ENCODE peak calls at places on chromosomes 3 and 15, in five cellular contexts. One of them, this sample, is unnamed.

GRCh38 chr3:9769426-9770275 is at the start of gene CAMK1:
- DNase-seq in HFFc6: peak
- DNase-seq in Peyer's patch: peak
- DNase-seq in A549: peak
- DNase-seq in cardiac fibroblast: peak
- DNase-seq in this sample: peak

GRCh38 chr15:81520480-81520879 is 146.5 kb upstream of the TMC3 start:
- DNase-seq in A549: no peak
- DNase-seq in cardiac fibroblast: no peak
- DNase-seq in HFFc6: no peak
- DNase-seq in Peyer's patch: no peak
- DNase-seq in this sample: no peak

GRCh38 chr15:52104532-52105004 is 8.0 kb downstream of the BCL2L10 start:
- DNase-seq in cardiac fibroblast: no peak
- DNase-seq in Peyer's patch: peak
- DNase-seq in A549: no peak
- DNase-seq in HFFc6: no peak
- DNase-seq in this sample: no peak

GRCh38 chr3:15215996-15216395 is 9.9 kb downstream of the CAPN7 start:
- DNase-seq in A549: no peak
- DNase-seq in HFFc6: no peak
- DNase-seq in cardiac fibroblast: peak
- DNase-seq in Peyer's patch: no peak
- DNase-seq in this sample: no peak

GRCh38 chr3:44077267-44077666 is 164.4 kb upstream of the TOPAZ1 start:
- DNase-seq in Peyer's patch: no peak
- DNase-seq in A549: no peak
- DNase-seq in cardiac fibroblast: peak
- DNase-seq in HFFc6: no peak
- DNase-seq in this sample: no peak

GRCh38 chr15:76353023-76353577 is 16.5 kb downstream of the ISL2 start:
- DNase-seq in cardiac fibroblast: no peak
- DNase-seq in A549: no peak
- DNase-seq in Peyer's patch: no peak
- DNase-seq in HFFc6: no peak
- DNase-seq in this sample: no peak

GRCh38 chr15:67358812-67359211 is 104.2 kb downstream of the IQCH start:
- DNase-seq in A549: no peak
- DNase-seq in HFFc6: no peak
- DNase-seq in cardiac fibroblast: no peak
- DNase-seq in Peyer's patch: no peak
- DNase-seq in this sample: no peak

GRCh38 chr15:100174532-100174931 is 167.2 kb downstream of the ADAMTS17 start:
- DNase-seq in cardiac fibroblast: no peak
- DNase-seq in HFFc6: no peak
- DNase-seq in Peyer's patch: no peak
- DNase-seq in A549: no peak
- DNase-seq in this sample: no peak

DNA sequence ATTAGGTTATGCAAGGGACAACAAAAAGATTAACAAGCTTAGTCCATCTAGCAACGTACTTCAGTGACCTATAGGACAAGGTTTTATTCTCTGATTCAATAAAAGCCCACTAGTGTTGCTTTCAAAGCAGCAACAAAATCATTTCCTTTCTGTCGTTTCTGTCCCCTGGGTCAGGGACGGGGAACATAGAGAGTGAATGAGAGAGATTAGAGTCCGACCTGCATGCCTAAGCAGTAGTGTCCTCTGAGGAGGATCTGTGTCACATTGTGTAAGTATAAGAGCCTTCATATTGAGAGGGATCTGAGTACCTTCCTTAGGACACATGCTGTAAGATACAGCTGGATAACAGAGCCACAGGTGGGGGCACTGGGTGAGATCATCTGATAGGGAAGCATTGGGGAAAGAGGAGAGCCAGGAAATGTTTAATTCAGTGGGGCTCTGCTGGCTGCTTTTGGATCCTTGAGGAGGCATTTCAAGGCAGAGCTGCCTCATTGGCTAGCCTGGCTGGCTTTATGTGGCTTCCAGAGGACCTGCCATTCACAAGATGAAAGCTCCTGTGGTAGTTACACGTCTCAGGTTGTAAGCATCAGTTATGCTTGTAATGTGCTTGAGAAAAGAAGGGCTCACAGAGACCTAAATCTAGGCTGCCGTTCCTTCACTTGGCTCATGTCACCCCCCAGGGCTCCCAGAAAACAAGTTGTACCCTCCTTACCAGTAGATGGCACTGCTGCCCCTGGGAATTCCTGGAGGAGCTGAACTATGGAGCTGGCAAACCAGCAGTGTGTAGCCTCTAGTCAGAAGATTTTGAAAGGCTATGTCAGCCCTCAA is 2.7 kb downstream of the TMEM108 start:
- DNase-seq in cardiac fibroblast: peak
- DNase-seq in Peyer's patch: peak
- DNase-seq in A549: peak
- DNase-seq in HFFc6: peak
- DNase-seq in this sample: no peak
- TF ChIP-seq CTCF in cardiac fibroblast: peak
- TF ChIP-seq CTCF in Peyer's patch: peak
- TF ChIP-seq CTCF in A549: peak
- TF ChIP-seq CTCF in HFFc6: peak
- TF ChIP-seq CTCF in this sample: peak

DNA sequence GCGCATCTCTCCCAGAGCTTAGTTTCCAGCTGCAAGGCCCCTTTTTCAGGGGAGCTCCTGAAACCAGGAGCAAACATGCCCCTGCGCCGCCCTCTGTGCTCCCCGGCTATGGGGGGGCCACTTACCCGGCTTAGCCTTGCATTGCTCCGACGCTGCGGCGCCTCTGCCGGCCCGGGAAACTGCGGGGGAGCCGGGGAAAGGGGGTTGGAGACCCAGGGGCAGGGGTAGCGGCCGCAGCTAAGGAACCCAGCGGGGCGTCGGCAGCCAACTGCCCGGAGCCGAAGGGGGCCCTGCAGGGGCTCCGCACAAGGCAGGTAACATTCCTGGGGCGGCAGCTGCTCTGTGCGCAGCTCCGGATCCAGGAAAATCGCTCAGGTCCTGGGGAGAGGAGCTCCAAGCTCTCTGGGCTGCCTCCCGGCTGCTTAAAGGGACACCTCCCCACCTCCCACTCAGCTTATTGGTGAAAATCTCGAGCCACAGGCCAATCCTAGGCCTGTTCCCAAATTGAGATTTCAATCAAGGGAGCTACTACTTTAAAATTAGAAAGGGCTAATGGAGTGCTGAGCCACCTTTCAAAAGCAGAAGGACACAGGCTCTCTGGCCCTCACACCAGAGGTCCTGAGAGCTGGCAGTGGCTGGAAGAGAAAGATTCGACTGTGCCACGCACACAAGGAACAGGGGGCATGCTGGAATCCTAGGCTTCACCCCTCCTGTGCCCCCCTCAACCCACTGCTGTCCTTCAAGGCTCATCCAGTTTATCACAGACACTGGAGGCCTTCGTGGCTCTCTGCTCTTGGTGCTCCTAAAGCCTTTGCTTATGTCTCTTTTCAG is 42.7 kb upstream of the PRICKLE2 start:
- DNase-seq in Peyer's patch: no peak
- DNase-seq in cardiac fibroblast: peak
- DNase-seq in A549: no peak
- DNase-seq in HFFc6: peak
- DNase-seq in this sample: no peak
- TF ChIP-seq CTCF in Peyer's patch: no peak
- TF ChIP-seq CTCF in cardiac fibroblast: no peak
- TF ChIP-seq CTCF in A549: no peak
- TF ChIP-seq CTCF in HFFc6: no peak
- TF ChIP-seq CTCF in this sample: no peak

DNA sequence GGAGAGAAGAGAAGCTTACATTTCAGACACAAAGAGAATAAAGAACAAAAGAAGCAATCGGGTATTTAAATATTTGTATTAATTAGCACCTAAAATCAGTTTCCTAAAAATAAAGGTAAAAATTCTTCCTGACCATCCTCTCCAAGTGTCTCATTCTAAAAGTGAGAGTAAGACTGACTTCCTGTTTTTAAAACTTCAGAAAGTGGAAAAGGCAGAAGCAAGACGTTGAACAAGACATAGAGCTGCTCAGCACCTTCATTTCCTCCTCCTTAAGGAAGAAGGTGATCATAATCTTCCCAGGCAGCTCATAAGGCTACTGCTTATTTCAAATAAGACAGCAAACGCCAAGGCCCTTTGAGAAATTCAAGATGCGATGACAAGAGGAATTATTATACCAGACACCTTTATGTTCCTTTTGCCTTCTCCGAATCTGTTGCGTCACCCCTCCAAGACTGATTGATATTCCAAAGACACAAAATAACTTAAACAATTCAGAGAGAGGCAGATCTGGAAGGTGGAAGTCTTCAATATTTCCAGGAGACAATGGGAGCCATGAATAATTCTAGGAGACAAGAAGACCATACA is 238.8 kb upstream of the TLE3 start:
- DNase-seq in A549: no peak
- DNase-seq in HFFc6: no peak
- DNase-seq in Peyer's patch: no peak
- DNase-seq in cardiac fibroblast: no peak
- DNase-seq in this sample: peak
- TF ChIP-seq CTCF in A549: no peak
- TF ChIP-seq CTCF in HFFc6: no peak
- TF ChIP-seq CTCF in Peyer's patch: no peak
- TF ChIP-seq CTCF in cardiac fibroblast: no peak
- TF ChIP-seq CTCF in this sample: no peak

DNA sequence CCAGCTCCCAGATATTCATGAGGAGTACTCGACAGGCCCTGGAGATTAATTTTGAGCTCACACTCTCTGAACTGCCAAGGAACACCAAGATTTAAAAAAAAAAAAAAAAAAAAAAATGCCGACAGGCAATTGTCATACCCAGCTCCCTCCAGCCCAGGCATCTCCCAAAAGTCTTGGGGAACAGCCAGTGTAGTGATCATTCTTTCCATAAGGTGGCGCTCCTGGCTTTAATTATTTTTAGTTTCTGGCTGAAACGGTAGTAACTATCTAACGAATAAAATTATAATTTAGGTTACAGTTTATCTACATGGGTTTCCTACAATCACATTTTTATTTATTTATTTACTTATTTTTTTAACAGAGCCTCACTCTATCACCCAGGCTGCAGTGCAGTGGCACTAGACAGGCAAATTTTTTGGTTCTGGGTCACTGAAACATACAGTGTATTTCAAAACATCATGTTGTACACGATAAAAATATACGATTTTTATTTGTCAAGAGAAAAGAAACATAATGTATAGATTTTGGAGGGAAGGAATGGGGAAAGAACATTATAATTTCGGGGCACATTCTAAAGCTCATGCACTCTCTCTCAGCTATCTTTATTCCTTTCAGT is 157.3 kb downstream of the ADAMTS9 start:
- DNase-seq in Peyer's patch: no peak
- DNase-seq in A549: peak
- DNase-seq in HFFc6: peak
- DNase-seq in cardiac fibroblast: peak
- DNase-seq in this sample: no peak
- TF ChIP-seq CTCF in Peyer's patch: peak
- TF ChIP-seq CTCF in A549: peak
- TF ChIP-seq CTCF in HFFc6: peak
- TF ChIP-seq CTCF in cardiac fibroblast: peak
- TF ChIP-seq CTCF in this sample: no peak

DNA sequence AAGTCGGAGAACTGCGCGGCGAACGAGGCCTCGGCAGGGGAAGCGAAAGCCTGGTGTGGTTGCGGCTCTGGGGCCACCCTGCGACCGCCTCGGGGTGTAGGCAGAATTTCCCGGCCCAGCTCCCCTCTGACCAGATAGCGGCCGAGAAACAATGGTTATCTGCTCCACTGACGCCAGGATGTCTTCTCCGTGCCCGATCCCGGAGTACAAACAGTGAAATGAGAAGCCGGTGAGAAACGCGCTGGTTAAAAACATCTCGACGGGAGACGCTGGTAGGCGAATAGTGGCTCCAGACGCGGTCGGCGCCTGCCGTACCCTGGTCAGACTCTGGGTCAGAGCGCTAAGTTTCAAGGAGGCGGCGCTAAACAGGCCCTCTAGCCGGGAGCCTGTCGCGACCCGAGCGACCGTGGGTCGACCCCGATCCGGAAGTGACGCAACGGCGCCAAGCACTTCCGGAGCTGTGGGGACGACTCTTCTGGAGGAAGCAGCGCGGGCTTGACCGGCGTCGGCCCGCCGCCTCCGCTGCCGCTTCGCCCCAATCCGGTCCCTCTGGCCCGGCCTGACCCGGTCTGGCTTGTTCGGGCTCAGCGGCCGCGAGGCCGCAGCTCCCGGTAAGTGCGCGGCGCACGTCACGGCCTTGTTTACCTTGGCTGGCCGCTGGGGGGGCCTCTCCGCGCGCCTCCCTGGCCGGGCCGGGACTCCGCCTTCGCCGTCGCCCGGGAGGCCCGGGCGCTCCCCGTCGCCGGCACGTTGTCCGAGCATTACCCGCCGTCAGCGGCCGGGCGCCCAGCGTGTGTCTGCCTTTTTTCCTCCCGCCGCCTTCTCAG is at the start of gene ARIH2:
- DNase-seq in HFFc6: peak
- DNase-seq in A549: peak
- DNase-seq in Peyer's patch: peak
- DNase-seq in cardiac fibroblast: peak
- DNase-seq in this sample: peak
- TF ChIP-seq CTCF in HFFc6: peak
- TF ChIP-seq CTCF in A549: no peak
- TF ChIP-seq CTCF in Peyer's patch: no peak
- TF ChIP-seq CTCF in cardiac fibroblast: no peak
- TF ChIP-seq CTCF in this sample: peak

DNA sequence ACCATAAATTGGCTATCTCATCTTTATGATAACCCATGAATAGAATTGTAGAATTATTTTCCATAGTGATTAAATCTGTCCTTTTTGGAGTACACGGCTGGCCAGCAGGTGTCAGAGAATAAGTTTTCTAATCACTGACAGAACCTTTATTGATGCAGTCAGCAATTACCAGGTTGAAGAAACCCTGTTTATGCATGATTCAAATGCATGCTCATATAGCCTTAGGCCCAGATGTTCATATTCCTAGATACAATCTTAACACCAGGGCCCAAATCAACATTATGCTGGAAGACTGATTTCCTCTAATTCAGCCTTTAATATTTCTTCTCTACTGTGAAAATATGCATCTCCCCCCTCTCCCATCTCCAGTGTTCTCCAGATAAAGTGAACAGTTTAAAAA is 243.5 kb upstream of the DCBLD2 start:
- DNase-seq in Peyer's patch: no peak
- DNase-seq in A549: no peak
- DNase-seq in cardiac fibroblast: no peak
- DNase-seq in HFFc6: no peak
- DNase-seq in this sample: no peak
- TF ChIP-seq CTCF in Peyer's patch: no peak
- TF ChIP-seq CTCF in A549: no peak
- TF ChIP-seq CTCF in cardiac fibroblast: no peak
- TF ChIP-seq CTCF in HFFc6: no peak
- TF ChIP-seq CTCF in this sample: no peak

GRCh38 chr3:46909535-46910161 is 32.1 kb downstream of the PTH1R start:
- DNase-seq in A549: peak
- DNase-seq in HFFc6: peak
- DNase-seq in cardiac fibroblast: peak
- DNase-seq in Peyer's patch: peak
- DNase-seq in this sample: peak
- TF ChIP-seq CTCF in A549: peak
- TF ChIP-seq CTCF in HFFc6: peak
- TF ChIP-seq CTCF in cardiac fibroblast: peak
- TF ChIP-seq CTCF in Peyer's patch: peak
- TF ChIP-seq CTCF in this sample: peak

This sample was measured in CD14-positive monocyte.